ENCODE peak calls at places on chromosomes 12 and 14, in six cellular contexts. E, F, O, A, X and M are unnamed samples.

GRCh38 chr12:62903151-62903550 is 31.8 kb downstream of the PPM1H start:
- DNase-seq in A (no peak), E (no peak), X (no peak), F (no peak), O (no peak), M (no peak)

GRCh38 chr12:28742791-28743190 is 406.3 kb upstream of the FAR2 start:
- DNase-seq in E (no peak), A (no peak), F (no peak), X (peak; percentile 66), O (no peak), M (no peak)

GRCh38 chr12:49019435-49020317 is 1.1 kb upstream of the PRKAG1 start:
- DNase-seq in A (no peak), O (no peak), E (no peak), F (peak; percentile 67), X (peak; percentile 41), M (peak; percentile 47)

GRCh38 chr12:96425321-96425720 is 25.1 kb upstream of the CDK17 start:
- DNase-seq in F (no peak), X (peak; percentile 83), A (no peak), O (no peak), E (no peak), M (no peak)

GRCh38 chr14:53226553-53226952 is 73.4 kb upstream of the DDHD1 start:
- DNase-seq in E (no peak), A (no peak), O (no peak), X (no peak), F (no peak), M (no peak)

GRCh38 chr14:85701116-85701515 is 171.2 kb downstream of the FLRT2 start:
- DNase-seq in F (no peak), A (no peak), E (no peak), X (no peak), O (no peak), M (no peak)

GRCh38 chr12:14656846-14657245 is 39.6 kb downstream of the GUCY2C start:
- DNase-seq in O (no peak), E (no peak), F (no peak), X (no peak), A (no peak), M (no peak)

GRCh38 chr14:95474941-95475340 is 41.5 kb downstream of the SYNE3 start:
- DNase-seq in E (no peak), A (no peak), F (no peak), O (no peak), X (no peak), M (no peak)

GRCh38 chr12:47990351-47991105 is 13.7 kb downstream of the COL2A1 start:
- DNase-seq in O (no peak), E (peak; percentile 76), F (no peak), X (no peak), A (peak; percentile 15), M (no peak)

GRCh38 chr12:114263031-114263825 is 142.7 kb downstream of the TBX5 start:
- DNase-seq in X (no peak), A (no peak), F (no peak), O (no peak), E (no peak), M (no peak)

GRCh38 chr12:120762093-120762492 is 36.5 kb downstream of the ACADS start:
- DNase-seq in O (no peak), A (no peak), X (no peak), F (no peak), E (no peak), M (no peak)

GRCh38 chr14:42884100-42884499 is 1277.4 kb downstream of the LRFN5 start:
- DNase-seq in A (no peak), X (peak; percentile 66), F (peak; percentile 54), E (no peak), O (no peak), M (no peak)

GRCh38 chr12:51922762-51923505 is 15.6 kb downstream of the ACVRL1 start:
- DNase-seq in A (no peak), E (no peak), F (peak; percentile 22), X (peak; percentile 35), O (no peak), M (peak; percentile 50)

GRCh38 chr12:26867084-26867483 is 34.1 kb upstream of the ITPR2 start:
- DNase-seq in O (no peak), A (no peak), X (no peak), E (no peak), F (no peak), M (no peak)

GRCh38 chr14:80211143-80212024 is at the start of gene DIO2:
- DNase-seq in O (no peak), A (no peak), X (no peak), F (peak; percentile 66), E (no peak), M (no peak)

GRCh38 chr12:21759737-21760136 is 14.8 kb downstream of the KCNJ8 start:
- DNase-seq in E (no peak), A (no peak), F (no peak), O (no peak), X (no peak), M (no peak)

GRCh38 chr12:49230810-49231209 is 34.1 kb upstream of the TUBA1C start:
- DNase-seq in O (no peak), E (no peak), A (no peak), X (no peak), F (no peak), M (no peak)

GRCh38 chr12:113149361-113150150 is at the start of gene CFAP73:
- DNase-seq in E (no peak), F (peak; percentile 80), X (peak; percentile 56), O (no peak), A (no peak), M (no peak)

GRCh38 chr14:89736866-89737265 is 217.7 kb downstream of the EFCAB11 start:
- DNase-seq in F (no peak), A (no peak), E (no peak), O (no peak), X (no peak), M (no peak)

GRCh38 chr14:56147980-56148901 is 30.0 kb downstream of the PELI2 start:
- DNase-seq in X (no peak), O (no peak), F (no peak), E (no peak), A (no peak), M (no peak)

GRCh38 chr14:56145965-56146364 is 27.8 kb downstream of the PELI2 start:
- DNase-seq in X (peak; percentile 54), F (peak; percentile 14), O (no peak), A (no peak), E (no peak), M (no peak)

GRCh38 chr14:56143025-56143424 is 24.8 kb downstream of the PELI2 start:
- DNase-seq in X (no peak), F (no peak), E (no peak), O (no peak), A (no peak), M (no peak)

GRCh38 chr14:56144176-56144575 is 26.0 kb downstream of the PELI2 start:
- DNase-seq in X (no peak), F (no peak), E (no peak), A (no peak), O (no peak), M (no peak)

GRCh38 chr14:56145181-56145580 is 27.0 kb downstream of the PELI2 start:
- DNase-seq in A (no peak), X (no peak), O (no peak), F (no peak), E (no peak), M (no peak)
- H3K4me1 ChIP-seq in A (peaks cover 5% of the 10 kb centered on the region), X (no peaks in the 10 kb centered on the region), O (no peaks in the 10 kb centered on the region), F (no peaks in the 10 kb centered on the region), E (no peaks in the 10 kb centered on the region), M (no peaks in the 10 kb centered on the region)

DNA sequence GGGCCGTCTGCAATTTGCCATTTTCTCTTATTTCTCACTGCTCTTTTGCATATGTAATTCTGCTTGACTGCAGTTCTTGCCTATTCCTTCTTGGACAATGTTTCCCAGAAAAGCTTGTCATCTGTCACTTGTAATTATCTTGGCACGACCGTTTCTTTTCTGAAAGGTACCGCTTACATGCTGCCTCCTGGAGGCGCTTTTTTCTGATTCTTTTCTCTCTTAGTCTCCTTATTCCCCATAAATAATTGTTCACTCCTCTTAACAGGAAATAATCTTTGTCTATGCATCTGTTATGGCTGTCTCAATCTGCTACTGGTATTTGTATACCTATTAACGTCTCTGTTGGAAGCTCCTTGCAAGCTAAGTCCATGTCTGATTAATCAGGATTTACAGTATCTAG is 1.3 kb upstream of the ALDH1L2 start:
- DNase-seq in F (no peak), X (no peak), A (no peak), E (no peak), O (no peak), M (no peak)
- TF ChIP-seq CTCF in F (no peak), X (no peak), A (no peak), E (no peak), O (no peak), M (no peak)

DNA sequence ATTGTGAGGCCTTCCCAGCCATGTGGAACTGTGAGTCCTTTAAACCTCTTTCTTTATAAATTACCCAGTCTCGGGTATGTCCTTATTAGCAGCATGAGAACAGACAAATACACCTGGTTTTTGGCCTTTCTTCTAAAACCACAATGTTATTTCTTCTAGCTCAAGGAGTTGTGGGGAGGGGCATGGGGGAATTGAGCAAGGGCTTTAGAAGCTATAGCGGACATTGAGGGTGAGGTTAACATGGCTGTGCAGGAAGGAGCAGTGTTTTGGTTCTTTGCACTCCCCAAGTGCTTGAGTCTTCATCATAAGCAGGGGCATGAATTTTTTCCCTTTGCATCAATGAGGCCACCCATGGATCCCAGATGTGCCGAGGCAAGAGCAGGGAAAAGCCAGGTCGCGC is 86.8 kb downstream of the SPRING1 start:
- DNase-seq in A (no peak), F (no peak), O (no peak), E (no peak), X (no peak), M (no peak)
- H3K4me1 ChIP-seq in A (no peaks in the 10 kb centered on the region), F (no peaks in the 10 kb centered on the region), O (no peaks in the 10 kb centered on the region), E (no peaks in the 10 kb centered on the region), X (no peaks in the 10 kb centered on the region), M (no peaks in the 10 kb centered on the region)

GRCh38 chr14:100308112-100308792 is 2.0 kb upstream of the SLC25A29 start:
- DNase-seq in F (peak; percentile 43), X (peak; percentile 42), O (no peak), A (no peak), E (no peak), M (no peak)

GRCh38 chr14:100306256-100306505 is at the start of gene SLC25A29:
- DNase-seq in A (no peak), X (no peak), O (no peak), E (no peak), F (no peak), M (no peak)

GRCh38 chr14:100307215-100308111 is 1.2 kb upstream of the SLC25A29 start:
- DNase-seq in O (no peak), F (no peak), A (no peak), X (no peak), E (peak; percentile 84), M (no peak)

GRCh38 chr14:100306506-100307214 is 416 bp upstream of the SLC25A29 start:
- DNase-seq in A (peak; percentile 39), O (no peak), E (peak; percentile 96), X (peak; percentile 89), F (peak; percentile 79), M (peak; percentile 94)

DNA sequence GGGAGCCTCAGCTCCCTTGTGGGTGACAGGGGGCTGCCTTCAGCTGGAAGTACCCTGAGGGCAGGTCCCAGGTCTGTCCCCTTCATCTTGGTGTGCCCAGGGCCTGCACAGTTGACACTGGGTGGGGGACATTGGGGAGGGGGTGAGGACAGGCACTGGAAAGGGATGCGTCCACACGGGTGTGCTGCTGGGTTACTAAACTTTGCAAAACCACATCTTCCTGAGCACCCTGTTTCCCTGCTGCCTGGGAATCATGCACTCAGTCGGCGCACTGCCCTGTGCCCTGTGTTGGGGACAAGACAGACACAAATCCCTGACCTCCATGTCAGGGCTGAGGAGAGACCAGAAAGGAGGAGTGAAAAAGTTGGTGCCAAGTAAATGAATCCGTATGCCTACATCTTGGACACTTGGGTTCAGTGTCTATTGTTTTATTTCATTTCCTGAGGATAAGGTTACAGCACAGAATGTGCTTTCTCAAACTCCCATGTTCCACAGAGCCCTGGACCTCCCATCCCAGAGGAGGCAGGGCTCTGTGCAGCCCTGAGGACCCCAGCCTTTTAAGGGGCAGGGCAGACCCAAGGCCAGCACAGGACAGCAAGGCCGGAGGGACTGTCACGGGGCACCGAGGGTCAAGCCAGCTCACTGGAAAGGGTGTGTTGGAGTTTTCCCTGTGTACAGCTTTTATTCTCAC is 2.9 kb upstream of the SLC25A29 start:
- DNase-seq in X (no peak), A (no peak), E (no peak), F (no peak), O (no peak), M (no peak)
- TF ChIP-seq CTCF in X (no peak), A (no peak), E (no peak), F (no peak), O (no peak), M (no peak)